ENCODE peak calls at places on chromosomes 16 and 17, in eight cellular contexts. X is body of pancreas, D is Peyer's patch, B is heart left ventricle, Y is adrenal gland, U is GM12891, Q is A549, O is ovary. W is an unnamed sample.

GRCh38 chr17:18038149-18038850 is 668 bp downstream of the ATPAF2 start:
- DNase-seq in X (no peak), D (no peak), B (no peak), Y (no peak), U (no peak), Q (no peak), O (no peak), W (no peak)

GRCh38 chr16:76265434-76266045 is 11.7 kb upstream of the CNTNAP4 start:
- DNase-seq in X (peak), D (peak), B (no peak), Y (peak), U (no peak), Q (peak), O (no peak), W (no peak)

GRCh38 chr17:15966183-15966878 is 21.4 kb downstream of the ADORA2B start:
- DNase-seq in X (peak), D (no peak), B (no peak), Y (no peak), U (no peak), Q (no peak), O (no peak), W (no peak)

GRCh38 chr16:17382949-17383348 is 87.8 kb downstream of the XYLT1 start:
- DNase-seq in X (peak), D (peak), B (no peak), Y (no peak), U (no peak), Q (no peak), O (no peak), W (no peak)

GRCh38 chr16:24337013-24337412 is 80.9 kb downstream of the CACNG3 start:
- DNase-seq in X (no peak), D (no peak), B (no peak), Y (no peak), U (no peak), Q (no peak), O (no peak), W (no peak)

GRCh38 chr16:23509441-23509754 is 896 bp downstream of the GGA2 start:
- DNase-seq in X (no peak), D (no peak), B (no peak), Y (no peak), U (no peak), Q (no peak), O (no peak), W (no peak)

GRCh38 chr17:48972749-48973097 is 4.3 kb upstream of the GIP start:
- DNase-seq in X (no peak), D (no peak), B (peak), Y (no peak), U (no peak), Q (no peak), O (no peak), W (no peak)

GRCh38 chr17:6775871-6776405 is at the start of gene FBXO39:
- DNase-seq in X (no peak), D (no peak), B (no peak), Y (no peak), U (peak), Q (no peak), O (no peak), W (peak)

GRCh38 chr16:86575754-86576557 is 2.4 kb upstream of the FOXL1 start:
- DNase-seq in X (peak), D (peak), B (peak), Y (peak), U (no peak), Q (peak), O (no peak), W (no peak)

GRCh38 chr16:30665155-30665829 is 7.1 kb downstream of the FBRS start:
- DNase-seq in X (no peak), D (no peak), B (no peak), Y (no peak), U (no peak), Q (no peak), O (peak), W (no peak)

GRCh38 chr17:33209671-33210070 is 83.4 kb downstream of the ASIC2 start:
- DNase-seq in X (no peak), D (no peak), B (no peak), Y (no peak), U (no peak), Q (no peak), O (no peak), W (no peak)

GRCh38 chr16:66131895-66132294 is 234.6 kb upstream of the CDH5 start:
- DNase-seq in X (no peak), D (no peak), B (no peak), Y (no peak), U (no peak), Q (no peak), O (no peak), W (no peak)

GRCh38 chr17:58338907-58339774 is 10.5 kb upstream of the TSPOAP1 start:
- DNase-seq in X (peak), D (peak), B (peak), Y (peak), U (no peak), Q (no peak), O (no peak), W (no peak)
- TF ChIP-seq POLR2A in X (no peak), D (no peak), B (no peak), Y (no peak), U (peak), Q (no peak), O (no peak), W (no peak)

DNA sequence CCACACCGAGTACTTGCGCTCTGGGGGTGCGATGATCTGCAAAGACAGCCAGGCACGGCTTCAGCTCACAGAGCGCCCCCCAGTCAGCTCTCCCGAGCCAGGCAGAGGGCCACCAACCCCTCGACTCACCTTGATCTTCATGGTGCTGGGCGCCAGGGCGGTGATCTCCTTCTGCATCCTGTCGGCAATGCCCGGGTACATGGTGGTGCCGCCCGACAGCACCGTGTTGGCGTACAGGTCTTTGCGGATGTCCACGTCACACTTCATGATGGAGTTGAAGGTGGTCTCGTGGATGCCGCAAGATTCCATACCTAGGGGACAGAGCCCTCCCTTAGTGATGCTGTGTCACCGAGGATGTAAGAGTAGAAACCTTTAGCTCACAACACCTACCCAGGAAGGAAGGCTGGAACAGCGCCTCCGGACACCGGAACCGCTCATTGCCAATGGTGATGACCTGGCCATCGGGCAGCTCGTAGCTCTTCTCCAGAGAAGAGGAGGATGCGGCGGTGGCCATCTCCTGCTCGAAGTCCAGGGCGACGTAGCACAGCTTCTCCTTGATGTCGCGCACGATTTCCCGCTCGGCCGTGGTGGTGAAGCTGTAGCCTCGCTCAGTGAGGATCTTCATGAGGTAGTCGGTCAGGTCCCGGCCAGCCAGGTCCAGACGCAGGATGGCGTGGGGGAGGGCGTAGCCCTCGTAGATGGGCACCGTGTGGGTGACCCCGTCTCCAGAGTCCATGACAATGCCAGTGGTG is 1.6 kb downstream of the ACTG1 start:
- DNase-seq in X (no peak), D (peak), B (no peak), Y (peak), U (no peak), Q (no peak), O (no peak), W (no peak)
- TF ChIP-seq POLR2A in X (no peak), D (no peak), B (no peak), Y (no peak), U (peak), Q (peak), O (no peak), W (no peak)

GRCh38 chr17:3915642-3916012 is 638 bp downstream of the P2RX1 start:
- DNase-seq in X (no peak), D (no peak), B (no peak), Y (no peak), U (no peak), Q (no peak), O (no peak), W (no peak)

GRCh38 chr17:3913531-3914318 is 2.5 kb downstream of the P2RX1 start:
- DNase-seq in X (peak), D (peak), B (peak), Y (peak), U (peak), Q (peak), O (peak), W (no peak)

GRCh38 chr17:3916013-3916696 is at the start of gene P2RX1:
- DNase-seq in X (peak), D (peak), B (no peak), Y (no peak), U (no peak), Q (no peak), O (no peak), W (no peak)

GRCh38 chr17:3912827-3913226 is 3.4 kb downstream of the P2RX1 start:
- DNase-seq in X (no peak), D (no peak), B (no peak), Y (no peak), U (no peak), Q (no peak), O (no peak), W (no peak)

DNA sequence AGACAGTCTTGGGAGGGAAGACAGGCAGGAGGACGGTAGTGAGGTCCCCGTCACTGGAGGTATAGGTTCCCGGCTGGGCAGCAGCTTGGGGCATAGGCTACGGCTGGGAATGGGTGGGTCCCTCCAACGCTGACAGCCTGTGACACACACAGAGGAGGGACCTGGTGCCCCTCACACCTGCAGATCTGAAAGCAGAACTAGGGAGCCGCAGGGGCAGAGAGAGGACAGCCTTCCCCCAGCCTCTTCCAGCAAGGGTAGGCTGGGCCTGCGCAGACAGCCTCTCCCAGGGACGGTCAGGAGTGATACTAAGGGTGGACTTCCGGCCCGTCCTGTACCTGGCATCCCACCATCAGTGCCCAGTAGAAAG is 2.0 kb downstream of the P2RX1 start:
- DNase-seq in X (no peak), D (peak), B (no peak), Y (no peak), U (peak), Q (no peak), O (no peak), W (no peak)
- TF ChIP-seq POLR2A in X (no peak), D (no peak), B (no peak), Y (no peak), U (no peak), Q (no peak), O (no peak), W (no peak)

GRCh38 chr17:28951991-28952975 is 965 bp upstream of the PHF12 start:
- DNase-seq in X (peak), D (peak), B (peak), Y (peak), U (peak), Q (peak), O (peak), W (peak)
- TF ChIP-seq POLR2A in X (peak), D (peak), B (no peak), Y (peak), U (peak), Q (peak), O (no peak), W (no peak)